ENCODE peak calls at places on chromosomes 7 and 10, in four cellular contexts. P is WERI-Rb-1, I is mucosa of descending colon, M is neural progenitor cell. W is an unnamed sample.

GRCh38 chr10:84946984-84947383 is 618.6 kb downstream of the CCSER2 start:
- DNase-seq in M (no peak), P (no peak), I (no peak), W (no peak)

GRCh38 chr10:11177926-11178453 is 160.3 kb downstream of the CELF2 start:
- DNase-seq in I (peak; percentile 64), P (peak; percentile 48), M (peak; percentile 34), W (no peak)

GRCh38 chr7:123929620-123930019 is 4.6 kb downstream of the SPAM1 start:
- DNase-seq in M (peak; percentile 23), I (no peak), P (no peak), W (no peak)

GRCh38 chr7:133709036-133709880 is 417.9 kb upstream of the LRGUK start:
- DNase-seq in P (no peak), I (no peak), M (no peak), W (no peak)

GRCh38 chr7:155789001-155789725 is 23.1 kb downstream of the SHH start:
- DNase-seq in M (no peak), I (peak; percentile 50), P (no peak), W (no peak)

GRCh38 chr10:126201603-126202002 is 186.7 kb downstream of the ADAM12 start:
- DNase-seq in M (no peak), I (no peak), P (no peak), W (no peak)

GRCh38 chr10:68499544-68499943 is 27.8 kb upstream of the DNA2 start:
- DNase-seq in P (no peak), M (no peak), I (no peak), W (no peak)

GRCh38 chr10:126945351-126946035 is 40.3 kb downstream of the DOCK1 start:
- DNase-seq in I (no peak), M (no peak), P (no peak), W (no peak)

GRCh38 chr7:80941206-80941758 is 22.4 kb upstream of the SEMA3C start:
- DNase-seq in I (no peak), M (no peak), P (no peak), W (no peak)

GRCh38 chr10:28505359-28505959 is 27.5 kb upstream of the WAC start:
- DNase-seq in I (no peak), M (no peak), P (no peak), W (no peak)

GRCh38 chr10:62437696-62438095 is 63.5 kb downstream of the ZNF365 start:
- DNase-seq in M (peak; percentile 68), P (peak; percentile 9), I (no peak), W (no peak)

GRCh38 chr10:71205468-71205867 is 6.9 kb upstream of the UNC5B start:
- DNase-seq in P (no peak), I (no peak), M (no peak), W (no peak)

GRCh38 chr10:126549326-126549725 is 121.2 kb downstream of the C10orf90 start:
- DNase-seq in I (no peak), P (no peak), M (no peak), W (no peak)

GRCh38 chr10:61841338-61841875 is 60.1 kb upstream of the ARID5B start:
- DNase-seq in M (no peak), P (no peak), I (no peak), W (no peak)

GRCh38 chr10:44357141-44357540 is 27.8 kb downstream of the CXCL12 start:
- DNase-seq in P (no peak), I (no peak), M (no peak), W (no peak)

GRCh38 chr10:44006826-44007225 is 358.1 kb upstream of the ZNF32 start:
- DNase-seq in M (no peak), P (no peak), I (no peak), W (no peak)

GRCh38 chr7:127514499-127514898 is 70.9 kb downstream of the GCC1 start:
- DNase-seq in M (peak; percentile 56), P (peak; percentile 10), I (no peak), W (no peak)

GRCh38 chr10:125102216-125102615 is 58.1 kb downstream of the CTBP2 start:
- DNase-seq in I (no peak), M (no peak), P (no peak), W (no peak)

GRCh38 chr7:157009778-157010587 is 480 bp downstream of the MNX1 start:
- DNase-seq in P (no peak), I (no peak), M (peak; percentile 65), W (no peak)
- H3K4me3 ChIP-seq in P (peak overlapping the region; percentile 83), I (peak overlapping the region; percentile 42), M (peak overlapping the region; percentile 57), W (peak overlapping the region; percentile 87)

DNA sequence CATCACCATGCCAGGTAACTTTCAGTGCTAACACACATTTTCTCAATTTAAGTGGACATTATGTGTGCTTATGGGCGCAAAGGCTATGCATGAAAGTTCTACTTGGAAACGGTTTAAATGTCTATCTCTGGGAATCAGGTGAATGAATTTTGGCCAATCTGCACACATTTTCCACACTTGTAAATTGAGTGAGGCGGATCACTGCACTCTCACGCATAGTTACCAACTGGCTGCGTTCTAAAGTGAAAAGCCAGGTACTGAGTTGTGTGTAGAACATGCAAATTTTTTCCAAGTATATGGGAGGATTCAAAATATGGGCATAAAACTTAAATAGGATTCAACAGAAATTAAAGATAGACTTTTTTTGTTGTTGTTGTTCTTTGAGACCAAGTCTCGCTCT is 323.7 kb downstream of the RNLS start:
- DNase-seq in P (no peak), M (no peak), I (no peak), W (no peak)
- H3K4me3 ChIP-seq in P (no peak overlapping the region), M (no peak overlapping the region), I (no peak overlapping the region), W (no peak overlapping the region)

DNA sequence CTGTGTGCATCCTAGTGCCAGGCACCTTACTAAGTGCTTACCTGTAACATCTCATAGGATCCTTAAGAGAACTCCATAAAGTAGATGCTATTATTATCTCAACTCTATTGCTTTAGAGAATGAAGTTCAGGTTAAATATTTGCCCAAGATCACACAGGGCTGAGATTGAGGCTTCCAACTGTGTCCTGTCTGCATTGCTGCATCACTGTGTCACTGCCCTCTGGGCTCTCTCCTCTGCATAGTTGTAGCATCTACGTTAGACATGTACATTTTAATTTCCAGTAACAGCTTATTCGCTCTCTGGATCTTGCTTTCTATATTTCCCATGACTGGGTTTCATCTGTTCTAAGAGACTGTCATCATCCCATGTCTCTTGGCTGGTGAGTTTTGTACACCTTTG is 63.6 kb upstream of the FZD8 start:
- DNase-seq in I (no peak), M (no peak), P (no peak), W (no peak)
- H3K4me3 ChIP-seq in I (no peak overlapping the region), M (no peak overlapping the region), P (no peak overlapping the region), W (no peak overlapping the region)

DNA sequence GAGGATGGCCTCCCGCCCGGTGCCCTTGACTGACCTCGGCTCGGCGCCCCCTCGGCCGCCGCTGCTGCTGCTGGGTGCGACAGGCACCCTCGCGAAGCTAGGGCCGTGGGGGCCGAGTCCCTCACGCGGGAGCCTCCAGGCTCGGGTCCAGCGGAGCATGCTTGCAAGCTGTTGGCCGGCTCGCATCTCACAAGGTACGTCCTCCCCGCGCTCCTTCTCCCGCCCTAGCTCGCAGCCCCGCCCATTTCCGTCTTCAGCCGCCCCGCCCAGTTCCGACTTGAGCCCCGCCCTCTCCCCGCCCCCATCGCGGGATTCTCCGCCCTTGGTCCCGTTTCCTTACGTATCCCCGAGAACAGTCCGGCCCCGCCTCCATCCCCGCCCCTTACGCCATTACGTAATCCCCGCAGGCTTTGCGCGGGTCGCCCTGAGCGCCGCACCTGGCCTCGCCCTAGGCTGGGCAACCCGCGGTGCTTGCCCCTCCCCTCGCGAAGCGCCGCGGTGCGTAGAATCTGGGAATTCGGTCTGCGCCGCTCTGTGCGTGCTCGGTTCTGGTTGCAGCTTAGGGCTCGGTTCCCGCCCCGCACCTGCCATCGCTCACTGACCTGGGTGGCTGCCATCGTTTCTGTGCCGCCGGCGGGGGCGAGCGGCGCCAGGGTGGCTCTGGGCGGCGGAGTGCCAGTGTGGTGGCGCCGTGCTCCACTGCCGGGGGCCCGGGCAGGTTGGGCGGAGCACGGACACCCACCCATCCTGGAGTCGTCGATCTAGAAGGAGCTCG is at the start of gene ABHD11:
- DNase-seq in I (peak; percentile 99), P (peak; percentile 98), M (peak; percentile 97), W (peak; percentile 100)
- H3K4me3 ChIP-seq in I (peak within 1 kb of the TSS; percentile 86), P (peak within 1 kb of the TSS; percentile 86), M (peak within 1 kb of the TSS; percentile 67), W (peak within 1 kb of the TSS; percentile 88)

DNA sequence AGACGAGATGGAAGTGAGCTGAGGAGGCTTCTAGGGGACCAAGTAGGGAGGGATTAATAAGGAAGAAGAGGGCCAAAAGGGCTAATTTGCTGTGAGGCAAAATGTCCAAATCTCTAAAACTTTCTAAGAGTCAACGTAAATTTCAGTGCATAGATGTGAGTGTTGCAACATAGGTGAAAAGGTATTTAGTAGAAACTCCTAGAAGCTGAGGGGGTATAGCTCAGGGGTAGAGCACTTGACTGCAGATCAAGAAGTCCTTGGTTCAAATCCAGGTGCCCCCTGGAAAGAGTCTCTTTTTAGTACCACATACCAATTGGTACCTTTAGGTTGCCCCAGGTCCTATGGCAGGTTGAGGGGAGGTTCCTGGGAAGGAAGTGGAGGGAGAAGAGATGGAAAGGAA is 48.7 kb upstream of the ZNF746 start:
- DNase-seq in I (no peak), M (no peak), P (no peak), W (no peak)
- H3K4me3 ChIP-seq in I (no peak overlapping the region), M (no peak overlapping the region), P (no peak overlapping the region), W (no peak overlapping the region)

DNA sequence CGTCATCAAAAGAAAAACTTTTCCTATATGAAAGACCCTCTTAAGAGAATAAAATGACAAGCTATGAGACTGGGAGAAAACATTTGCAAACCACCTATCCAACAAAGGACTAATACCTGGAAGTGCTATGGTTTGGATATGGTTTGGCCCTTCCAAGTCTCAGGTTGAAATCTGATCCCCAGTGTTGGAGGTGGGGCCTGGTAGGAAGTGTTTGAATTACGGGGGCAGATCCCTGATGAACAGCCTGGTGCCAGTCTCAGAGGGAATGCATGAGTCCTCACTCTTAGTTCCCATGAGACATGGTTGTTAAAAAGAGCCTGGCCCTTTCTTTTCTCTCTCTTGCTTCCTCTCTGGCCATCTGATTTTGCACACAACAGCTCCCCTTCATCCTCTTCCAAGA is 6.3 kb downstream of the ALDH18A1 start:
- DNase-seq in I (no peak), P (no peak), M (no peak), W (no peak)
- H3K4me3 ChIP-seq in I (no peak overlapping the region), P (no peak overlapping the region), M (no peak overlapping the region), W (no peak overlapping the region)

GRCh38 chr10:74598891-74599566 is 227.4 kb upstream of the KAT6B start:
- DNase-seq in I (no peak), M (no peak), P (no peak), W (no peak)
- H3K4me3 ChIP-seq in I (no peak overlapping the region), M (no peak overlapping the region), P (no peak overlapping the region), W (no peak overlapping the region)

GRCh38 chr10:50281967-50282522 is 30.7 kb upstream of the ASAH2 start:
- DNase-seq in M (no peak), I (no peak), P (no peak), W (no peak)
- H3K4me3 ChIP-seq in M (no peak overlapping the region), I (no peak overlapping the region), P (no peak overlapping the region), W (no peak overlapping the region)

GRCh38 chr10:104321226-104321625 is 17.0 kb downstream of the ITPRIP start:
- DNase-seq in M (no peak), P (no peak), I (no peak), W (no peak)
- H3K4me3 ChIP-seq in M (no peak overlapping the region), P (no peak overlapping the region), I (no peak overlapping the region), W (no peak overlapping the region)

GRCh38 chr7:2593036-2593727 is 34.4 kb downstream of the IQCE start:
- DNase-seq in M (no peak), I (no peak), P (no peak), W (no peak)
- H3K4me3 ChIP-seq in M (no peak overlapping the region), I (no peak overlapping the region), P (no peak overlapping the region), W (no peak overlapping the region)